ENCODE peak calls at places on chromosomes 11 and 22, in ten cellular contexts. One of them, this sample, is unnamed.

GRCh38 chr11:86790073-86790727 is 10.1 kb upstream of the PRSS23 start:
- DNase-seq in transverse colon: no peak
- DNase-seq in pancreas: no peak
- DNase-seq in endodermal cell: no peak
- DNase-seq in lung: no peak
- DNase-seq in fibroblast of lung: no peak
- DNase-seq in MM.1S: no peak
- DNase-seq in HCT116: no peak
- DNase-seq in right atrium auricular region: no peak
- DNase-seq in testis: no peak
- DNase-seq in this sample: no peak

GRCh38 chr11:842370-843002 is at the start of the genes POLR2L and TSPAN4:
- DNase-seq in transverse colon: peak; percentile 91
- DNase-seq in pancreas: peak; percentile 87
- DNase-seq in endodermal cell: peak; percentile 96
- DNase-seq in lung: peak; percentile 88
- DNase-seq in fibroblast of lung: peak; percentile 86
- DNase-seq in MM.1S: peak; percentile 92
- DNase-seq in HCT116: peak; percentile 74
- DNase-seq in right atrium auricular region: peak; percentile 91
- DNase-seq in testis: peak; percentile 92
- DNase-seq in this sample: peak; percentile 95

GRCh38 chr22:37896181-37896592 is 9.9 kb upstream of the MICALL1 start:
- DNase-seq in transverse colon: peak; percentile 59
- DNase-seq in pancreas: no peak
- DNase-seq in endodermal cell: peak; percentile 68
- DNase-seq in lung: no peak
- DNase-seq in fibroblast of lung: no peak
- DNase-seq in MM.1S: peak; percentile 83
- DNase-seq in HCT116: no peak
- DNase-seq in right atrium auricular region: no peak
- DNase-seq in testis: no peak
- DNase-seq in this sample: peak; percentile 82

GRCh38 chr11:15770798-15771414 is 585.4 kb downstream of the SOX6 start:
- DNase-seq in transverse colon: peak; percentile 40
- DNase-seq in pancreas: peak; percentile 52
- DNase-seq in endodermal cell: peak; percentile 92
- DNase-seq in lung: no peak
- DNase-seq in fibroblast of lung: peak; percentile 59
- DNase-seq in MM.1S: peak; percentile 34
- DNase-seq in HCT116: peak; percentile 13
- DNase-seq in right atrium auricular region: no peak
- DNase-seq in testis: peak; percentile 76
- DNase-seq in this sample: no peak

GRCh38 chr22:19756288-19757128 is 4.1 kb upstream of the TBX1 start:
- DNase-seq in transverse colon: peak; percentile 71
- DNase-seq in pancreas: peak; percentile 51
- DNase-seq in endodermal cell: peak; percentile 84
- DNase-seq in lung: peak; percentile 61
- DNase-seq in fibroblast of lung: no peak
- DNase-seq in MM.1S: peak; percentile 69
- DNase-seq in HCT116: peak; percentile 34
- DNase-seq in right atrium auricular region: no peak
- DNase-seq in testis: peak; percentile 34
- DNase-seq in this sample: peak; percentile 88

GRCh38 chr11:76067099-76067498 is 139.2 kb downstream of the WNT11 start:
- DNase-seq in transverse colon: no peak
- DNase-seq in pancreas: peak; percentile 75
- DNase-seq in endodermal cell: no peak
- DNase-seq in lung: no peak
- DNase-seq in fibroblast of lung: no peak
- DNase-seq in MM.1S: no peak
- DNase-seq in HCT116: no peak
- DNase-seq in right atrium auricular region: no peak
- DNase-seq in testis: no peak
- DNase-seq in this sample: no peak

GRCh38 chr11:128544625-128545024 is 42.7 kb downstream of the ETS1 start:
- DNase-seq in transverse colon: no peak
- DNase-seq in pancreas: no peak
- DNase-seq in endodermal cell: no peak
- DNase-seq in lung: no peak
- DNase-seq in fibroblast of lung: peak; percentile 86
- DNase-seq in MM.1S: no peak
- DNase-seq in HCT116: no peak
- DNase-seq in right atrium auricular region: no peak
- DNase-seq in testis: no peak
- DNase-seq in this sample: no peak

GRCh38 chr22:39526736-39527171 is 5.8 kb downstream of the RPS19BP1 start:
- DNase-seq in transverse colon: no peak
- DNase-seq in pancreas: peak; percentile 31
- DNase-seq in endodermal cell: no peak
- DNase-seq in lung: no peak
- DNase-seq in fibroblast of lung: no peak
- DNase-seq in MM.1S: no peak
- DNase-seq in HCT116: no peak
- DNase-seq in right atrium auricular region: no peak
- DNase-seq in testis: no peak
- DNase-seq in this sample: no peak

GRCh38 chr22:19398206-19398605 is 33.3 kb downstream of the HIRA start:
- DNase-seq in transverse colon: no peak
- DNase-seq in pancreas: no peak
- DNase-seq in endodermal cell: no peak
- DNase-seq in lung: no peak
- DNase-seq in fibroblast of lung: peak; percentile 15
- DNase-seq in MM.1S: no peak
- DNase-seq in HCT116: no peak
- DNase-seq in right atrium auricular region: no peak
- DNase-seq in testis: no peak
- DNase-seq in this sample: no peak

GRCh38 chr11:398826-399225 is 4.8 kb downstream of the PKP3 start:
- DNase-seq in transverse colon: no peak
- DNase-seq in pancreas: no peak
- DNase-seq in endodermal cell: no peak
- DNase-seq in lung: no peak
- DNase-seq in fibroblast of lung: peak; percentile 13
- DNase-seq in MM.1S: no peak
- DNase-seq in HCT116: no peak
- DNase-seq in right atrium auricular region: no peak
- DNase-seq in testis: no peak
- DNase-seq in this sample: no peak

GRCh38 chr11:10400856-10401255 is 54.2 kb upstream of the AMPD3 start:
- DNase-seq in transverse colon: no peak
- DNase-seq in pancreas: no peak
- DNase-seq in endodermal cell: no peak
- DNase-seq in lung: no peak
- DNase-seq in fibroblast of lung: no peak
- DNase-seq in MM.1S: peak; percentile 71
- DNase-seq in HCT116: no peak
- DNase-seq in right atrium auricular region: peak; percentile 57
- DNase-seq in testis: no peak
- DNase-seq in this sample: no peak

GRCh38 chr11:86559311-86559945 is 113.0 kb downstream of the ME3 start:
- DNase-seq in transverse colon: no peak
- DNase-seq in pancreas: no peak
- DNase-seq in endodermal cell: no peak
- DNase-seq in lung: no peak
- DNase-seq in fibroblast of lung: peak; percentile 60
- DNase-seq in MM.1S: no peak
- DNase-seq in HCT116: no peak
- DNase-seq in right atrium auricular region: no peak
- DNase-seq in testis: peak; percentile 53
- DNase-seq in this sample: peak; percentile 59

GRCh38 chr11:122179966-122180365 is 64.0 kb upstream of the BLID start:
- DNase-seq in transverse colon: no peak
- DNase-seq in pancreas: no peak
- DNase-seq in endodermal cell: no peak
- DNase-seq in lung: no peak
- DNase-seq in fibroblast of lung: no peak
- DNase-seq in MM.1S: no peak
- DNase-seq in HCT116: no peak
- DNase-seq in right atrium auricular region: no peak
- DNase-seq in testis: no peak
- DNase-seq in this sample: no peak

GRCh38 chr11:122178795-122179194 is 62.8 kb upstream of the BLID start:
- DNase-seq in transverse colon: no peak
- DNase-seq in pancreas: no peak
- DNase-seq in endodermal cell: no peak
- DNase-seq in lung: no peak
- DNase-seq in fibroblast of lung: no peak
- DNase-seq in MM.1S: no peak
- DNase-seq in HCT116: no peak
- DNase-seq in right atrium auricular region: no peak
- DNase-seq in testis: no peak
- DNase-seq in this sample: no peak

GRCh38 chr11:122175316-122175715 is 59.3 kb upstream of the BLID start:
- DNase-seq in transverse colon: no peak
- DNase-seq in pancreas: no peak
- DNase-seq in endodermal cell: no peak
- DNase-seq in lung: no peak
- DNase-seq in fibroblast of lung: no peak
- DNase-seq in MM.1S: no peak
- DNase-seq in HCT116: no peak
- DNase-seq in right atrium auricular region: no peak
- DNase-seq in testis: no peak
- DNase-seq in this sample: no peak

GRCh38 chr11:122176651-122177050 is 60.6 kb upstream of the BLID start:
- DNase-seq in transverse colon: no peak
- DNase-seq in pancreas: no peak
- DNase-seq in endodermal cell: no peak
- DNase-seq in lung: no peak
- DNase-seq in fibroblast of lung: no peak
- DNase-seq in MM.1S: no peak
- DNase-seq in HCT116: no peak
- DNase-seq in right atrium auricular region: no peak
- DNase-seq in testis: no peak
- DNase-seq in this sample: no peak

GRCh38 chr11:122177238-122177637 is 61.2 kb upstream of the BLID start:
- DNase-seq in transverse colon: no peak
- DNase-seq in pancreas: no peak
- DNase-seq in endodermal cell: no peak
- DNase-seq in lung: no peak
- DNase-seq in fibroblast of lung: no peak
- DNase-seq in MM.1S: no peak
- DNase-seq in HCT116: no peak
- DNase-seq in right atrium auricular region: no peak
- DNase-seq in testis: no peak
- DNase-seq in this sample: no peak
- H3K4me3 ChIP-seq in transverse colon: no peak overlapping the region
- H3K4me3 ChIP-seq in pancreas: no peak overlapping the region
- H3K4me3 ChIP-seq in endodermal cell: no peak overlapping the region
- H3K4me3 ChIP-seq in lung: no peak overlapping the region
- H3K4me3 ChIP-seq in fibroblast of lung: peak overlapping the region; percentile 96
- H3K4me3 ChIP-seq in MM.1S: no peak overlapping the region
- H3K4me3 ChIP-seq in HCT116: no peak overlapping the region
- H3K4me3 ChIP-seq in right atrium auricular region: no peak overlapping the region
- H3K4me3 ChIP-seq in testis: no peak overlapping the region
- H3K4me3 ChIP-seq in this sample: no peak overlapping the region

GRCh38 chr11:64754919-64755662 is 4.7 kb downstream of the PYGM start:
- DNase-seq in transverse colon: no peak
- DNase-seq in pancreas: no peak
- DNase-seq in endodermal cell: no peak
- DNase-seq in lung: no peak
- DNase-seq in fibroblast of lung: no peak
- DNase-seq in MM.1S: no peak
- DNase-seq in HCT116: no peak
- DNase-seq in right atrium auricular region: no peak
- DNase-seq in testis: no peak
- DNase-seq in this sample: peak; percentile 36

GRCh38 chr11:64754124-64754918 is 5.5 kb downstream of the PYGM start:
- DNase-seq in transverse colon: no peak
- DNase-seq in pancreas: no peak
- DNase-seq in endodermal cell: no peak
- DNase-seq in lung: no peak
- DNase-seq in fibroblast of lung: no peak
- DNase-seq in MM.1S: no peak
- DNase-seq in HCT116: no peak
- DNase-seq in right atrium auricular region: no peak
- DNase-seq in testis: peak; percentile 75
- DNase-seq in this sample: no peak

GRCh38 chr11:64753380-64754123 is 6.2 kb downstream of the PYGM start:
- DNase-seq in transverse colon: no peak
- DNase-seq in pancreas: no peak
- DNase-seq in endodermal cell: peak; percentile 72
- DNase-seq in lung: no peak
- DNase-seq in fibroblast of lung: no peak
- DNase-seq in MM.1S: no peak
- DNase-seq in HCT116: no peak
- DNase-seq in right atrium auricular region: no peak
- DNase-seq in testis: no peak
- DNase-seq in this sample: peak; percentile 27

GRCh38 chr11:64757549-64758329 is 2.0 kb downstream of the PYGM start:
- DNase-seq in transverse colon: no peak
- DNase-seq in pancreas: no peak
- DNase-seq in endodermal cell: peak; percentile 40
- DNase-seq in lung: no peak
- DNase-seq in fibroblast of lung: no peak
- DNase-seq in MM.1S: no peak
- DNase-seq in HCT116: no peak
- DNase-seq in right atrium auricular region: no peak
- DNase-seq in testis: no peak
- DNase-seq in this sample: no peak

GRCh38 chr11:64755681-64756361 is 4.0 kb downstream of the PYGM start:
- DNase-seq in transverse colon: no peak
- DNase-seq in pancreas: no peak
- DNase-seq in endodermal cell: peak; percentile 41
- DNase-seq in lung: no peak
- DNase-seq in fibroblast of lung: no peak
- DNase-seq in MM.1S: no peak
- DNase-seq in HCT116: no peak
- DNase-seq in right atrium auricular region: no peak
- DNase-seq in testis: no peak
- DNase-seq in this sample: no peak
- H3K4me1 ChIP-seq in transverse colon: peaks cover 5% of the 10 kb centered on the region
- H3K4me1 ChIP-seq in pancreas: no peaks in the 10 kb centered on the region
- H3K4me1 ChIP-seq in endodermal cell: peaks cover 3% of the 10 kb centered on the region
- H3K4me1 ChIP-seq in lung: no peaks in the 10 kb centered on the region
- H3K4me1 ChIP-seq in fibroblast of lung: peaks cover 14% of the 10 kb centered on the region
- H3K4me1 ChIP-seq in MM.1S: no peaks in the 10 kb centered on the region
- H3K4me1 ChIP-seq in HCT116: no peaks in the 10 kb centered on the region
- H3K4me1 ChIP-seq in right atrium auricular region: peaks cover 24% of the 10 kb centered on the region
- H3K4me1 ChIP-seq in testis: peaks cover 35% of the 10 kb centered on the region
- H3K4me1 ChIP-seq in this sample: no peaks in the 10 kb centered on the region

GRCh38 chr11:66336234-66337102 is at the start of gene RIN1:
- DNase-seq in transverse colon: peak; percentile 71
- DNase-seq in pancreas: peak; percentile 60
- DNase-seq in endodermal cell: peak; percentile 86
- DNase-seq in lung: peak; percentile 66
- DNase-seq in fibroblast of lung: peak; percentile 98
- DNase-seq in MM.1S: no peak
- DNase-seq in HCT116: peak; percentile 82
- DNase-seq in right atrium auricular region: peak; percentile 87
- DNase-seq in testis: no peak
- DNase-seq in this sample: peak; percentile 79
- TF ChIP-seq CTCF in transverse colon: no peak
- TF ChIP-seq CTCF in pancreas: no peak
- TF ChIP-seq CTCF in endodermal cell: peak; percentile 66
- TF ChIP-seq CTCF in lung: no peak
- TF ChIP-seq CTCF in fibroblast of lung: no peak
- TF ChIP-seq CTCF in MM.1S: peak; percentile 17
- TF ChIP-seq CTCF in HCT116: peak; percentile 24
- TF ChIP-seq CTCF in right atrium auricular region: peak; percentile 57
- TF ChIP-seq CTCF in testis: peak; percentile 26
- TF ChIP-seq CTCF in this sample: no peak

GRCh38 chr11:118618991-118619375 is 11.6 kb downstream of the PHLDB1 start:
- DNase-seq in transverse colon: no peak
- DNase-seq in pancreas: no peak
- DNase-seq in endodermal cell: peak; percentile 46
- DNase-seq in lung: no peak
- DNase-seq in fibroblast of lung: peak; percentile 87
- DNase-seq in MM.1S: no peak
- DNase-seq in HCT116: no peak
- DNase-seq in right atrium auricular region: peak; percentile 88
- DNase-seq in testis: peak; percentile 66
- DNase-seq in this sample: peak; percentile 44
- H3K4me3 ChIP-seq in transverse colon: no peak overlapping the region
- H3K4me3 ChIP-seq in pancreas: no peak overlapping the region
- H3K4me3 ChIP-seq in endodermal cell: no peak overlapping the region
- H3K4me3 ChIP-seq in lung: no peak overlapping the region
- H3K4me3 ChIP-seq in fibroblast of lung: no peak overlapping the region
- H3K4me3 ChIP-seq in MM.1S: no peak overlapping the region
- H3K4me3 ChIP-seq in HCT116: no peak overlapping the region
- H3K4me3 ChIP-seq in right atrium auricular region: no peak overlapping the region
- H3K4me3 ChIP-seq in testis: no peak overlapping the region
- H3K4me3 ChIP-seq in this sample: no peak overlapping the region